ENCODE peak calls at places on chromosomes 7 and 10, in five cellular contexts. C is mesenchymal stem cell; K is suprapubic skin; X is CD4-positive, CD25-positive, alpha-beta regulatory T cell; Q is uterus. D is an unnamed sample.

GRCh38 chr10:117248700-117249465 is 8.0 kb downstream of the SLC18A2 start:
- DNase-seq in Q (no peak), K (no peak), X (no peak), C (no peak), D (no peak)

GRCh38 chr10:112369495-112370423 is 4.2 kb upstream of the ACSL5 start:
- DNase-seq in X (peak; percentile 72), K (no peak), C (no peak), Q (no peak), D (no peak)

GRCh38 chr10:68096913-68097509 is 12.3 kb upstream of the MYPN start:
- DNase-seq in C (peak; percentile 81), X (no peak), K (peak; percentile 68), Q (no peak), D (no peak)

GRCh38 chr10:111281516-111281915 is 204.7 kb downstream of the ADRA2A start:
- DNase-seq in X (no peak), C (peak; percentile 22), Q (no peak), K (no peak), D (no peak)

GRCh38 chr10:128400564-128400963 is 274.3 kb upstream of the MKI67 start:
- DNase-seq in X (no peak), Q (no peak), C (no peak), K (no peak), D (no peak)

GRCh38 chr7:52154382-52154781 is 837.8 kb upstream of the COBL start:
- DNase-seq in X (no peak), Q (no peak), C (no peak), K (no peak), D (no peak)

GRCh38 chr7:140533394-140533872 is 54.1 kb upstream of the MKRN1 start:
- DNase-seq in Q (no peak), K (no peak), C (peak; percentile 23), X (no peak), D (no peak)

GRCh38 chr10:31318382-31318853 is 598 bp upstream of the ZEB1 start:
- DNase-seq in C (peak; percentile 73), X (peak; percentile 78), Q (no peak), K (peak; percentile 78), D (no peak)

GRCh38 chr7:96823274-96823673 is 113.6 kb upstream of the SEM1 start:
- DNase-seq in C (no peak), Q (no peak), K (no peak), X (no peak), D (no peak)

GRCh38 chr10:11687357-11687771 is 54.8 kb upstream of the ECHDC3 start:
- DNase-seq in C (peak; percentile 12), Q (no peak), K (no peak), X (no peak), D (no peak)

GRCh38 chr7:156547884-156548561 is 92.6 kb upstream of the RNF32 start:
- DNase-seq in K (no peak), C (no peak), X (no peak), Q (no peak), D (no peak)

GRCh38 chr7:157830331-157830730 is 493.5 kb downstream of the DNAJB6 start:
- DNase-seq in K (no peak), X (no peak), Q (no peak), C (no peak), D (no peak)

GRCh38 chr10:47231414-47231813 is 68.6 kb upstream of the GDF10 start:
- DNase-seq in X (no peak), C (no peak), K (no peak), Q (no peak), D (no peak)

GRCh38 chr7:90383879-90384278 is 19.4 kb upstream of the CLDN12 start:
- DNase-seq in Q (no peak), X (no peak), K (no peak), C (peak; percentile 43), D (no peak)

GRCh38 chr10:106189254-106189653 is 975.3 kb downstream of the SORCS1 start:
- DNase-seq in K (no peak), C (peak; percentile 2), X (no peak), Q (no peak), D (no peak)

GRCh38 chr7:152602962-152603361 is 73.0 kb downstream of the XRCC2 start:
- DNase-seq in X (no peak), C (no peak), Q (no peak), K (no peak), D (no peak)

GRCh38 chr10:116774728-116775151 is 32.4 kb upstream of the HSPA12A start:
- DNase-seq in Q (no peak), X (no peak), K (peak; percentile 64), C (no peak), D (no peak)

GRCh38 chr10:4351723-4352565 is 474.1 kb upstream of the AKR1E2 start:
- DNase-seq in X (no peak), C (peak; percentile 86), Q (no peak), K (no peak), D (no peak)

GRCh38 chr7:155188821-155189599 is 108.7 kb upstream of the INSIG1 start:
- DNase-seq in K (no peak), X (no peak), Q (no peak), C (peak; percentile 24), D (no peak)

GRCh38 chr10:7161484-7162283 is 249.2 kb downstream of the SFMBT2 start:
- DNase-seq in Q (peak; percentile 34), K (no peak), C (no peak), X (no peak), D (no peak)

GRCh38 chr7:379456-380225 is 89.7 kb downstream of the FOXL3 start:
- DNase-seq in C (peak; percentile 4), Q (peak; percentile 15), K (peak; percentile 64), X (no peak), D (no peak)

GRCh38 chr10:130135676-130136213 is 446 bp upstream of the GLRX3 start:
- DNase-seq in X (no peak), Q (no peak), K (no peak), C (no peak), D (no peak)

GRCh38 chr7:131358636-131359035 is 31.0 kb downstream of the MKLN1 start:
- DNase-seq in X (no peak), C (no peak), K (no peak), Q (no peak), D (no peak)

GRCh38 chr10:33897255-33897893 is 562.9 kb upstream of the NRP1 start:
- DNase-seq in K (no peak), X (no peak), C (no peak), Q (no peak), D (no peak)

GRCh38 chr10:60130130-60130579 is 223.8 kb upstream of the CCDC6 start:
- DNase-seq in Q (no peak), K (no peak), X (no peak), C (no peak), D (no peak)

GRCh38 chr10:124025638-124026336 is 67.6 kb downstream of the CHST15 start:
- DNase-seq in K (no peak), C (peak; percentile 38), Q (no peak), X (no peak), D (no peak)

GRCh38 chr10:71727429-71728217 is 8.0 kb upstream of the C10orf105 start:
- DNase-seq in Q (peak; percentile 68), K (peak; percentile 83), X (peak; percentile 85), C (no peak), D (peak; percentile 89)

GRCh38 chr7:45911311-45911710 is 9.8 kb downstream of the IGFBP3 start:
- DNase-seq in X (no peak), Q (no peak), C (peak; percentile 11), K (no peak), D (no peak)

GRCh38 chr10:119350529-119351001 is 143.2 kb downstream of the GRK5 start:
- DNase-seq in X (no peak), Q (no peak), K (no peak), C (no peak), D (no peak)

GRCh38 chr7:7595451-7595850 is 28.8 kb downstream of the MIOS start:
- DNase-seq in K (no peak), X (peak; percentile 53), Q (no peak), C (peak; percentile 41), D (no peak)

GRCh38 chr10:60123172-60123571 is 216.8 kb upstream of the CCDC6 start:
- DNase-seq in K (no peak), C (peak; percentile 71), Q (no peak), X (no peak), D (no peak)

DNA sequence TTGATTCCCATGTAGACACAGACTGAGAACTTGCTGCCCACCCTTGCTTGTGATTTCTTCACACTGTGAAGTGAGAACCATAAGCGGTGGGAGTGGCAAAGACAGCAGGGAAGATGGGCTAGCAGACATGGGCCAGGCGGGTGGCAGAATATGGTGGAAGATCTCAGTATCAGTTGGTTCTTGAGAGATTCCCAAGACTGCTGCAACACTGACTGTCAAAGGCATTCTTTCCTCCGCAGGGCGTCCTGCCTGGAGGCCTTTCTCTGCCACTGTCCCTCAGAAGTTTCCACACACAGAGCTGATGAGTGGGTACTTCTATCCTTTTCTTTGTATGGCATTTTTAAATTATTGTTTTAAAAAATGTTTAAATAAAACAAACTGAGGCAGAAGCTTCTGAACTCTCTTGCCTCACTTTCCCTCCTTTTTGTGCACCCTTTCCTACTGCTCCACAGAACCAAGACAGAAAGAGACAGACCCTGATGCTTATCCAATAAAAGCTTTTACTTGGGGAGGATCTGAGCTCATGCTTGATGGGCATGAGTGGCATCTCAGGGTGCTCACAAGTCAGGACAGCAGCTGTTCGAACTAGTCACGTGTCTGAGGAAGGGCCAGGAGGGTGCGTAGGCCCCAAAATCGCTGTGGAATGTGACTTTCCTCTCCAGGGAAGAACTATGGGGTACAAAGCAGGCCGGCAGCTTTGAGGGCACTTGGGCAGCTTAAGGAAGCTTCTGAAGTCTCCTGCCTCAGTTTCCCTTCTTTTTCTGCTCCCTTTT is 104.7 kb upstream of the PCGF5 start:
- DNase-seq in Q (no peak), K (no peak), X (no peak), C (no peak), D (no peak)
- H3K4me1 ChIP-seq in Q (no peaks in the 10 kb centered on the region), K (no peaks in the 10 kb centered on the region), X (no peaks in the 10 kb centered on the region), C (peaks cover 2% of the 10 kb centered on the region), D (no peaks in the 10 kb centered on the region)

GRCh38 chr7:80632074-80632473 is 6.4 kb upstream of the CD36 start:
- DNase-seq in K (no peak), X (no peak), Q (no peak), C (no peak), D (no peak)
- H3K4me1 ChIP-seq in K (peaks cover 39% of the 10 kb centered on the region), X (no peaks in the 10 kb centered on the region), Q (no peaks in the 10 kb centered on the region), C (no peaks in the 10 kb centered on the region), D (no peaks in the 10 kb centered on the region)

GRCh38 chr7:42233166-42233565 is 3.8 kb downstream of the GLI3 start:
- DNase-seq in Q (no peak), C (peak; percentile 26), K (no peak), X (no peak), D (no peak)

GRCh38 chr7:42227931-42228591 is 8.9 kb downstream of the GLI3 start:
- DNase-seq in K (peak; percentile 71), X (no peak), C (peak; percentile 72), Q (peak; percentile 56), D (no peak)

GRCh38 chr7:42233939-42234338 is 3.1 kb downstream of the GLI3 start:
- DNase-seq in K (no peak), X (no peak), C (peak; percentile 54), Q (no peak), D (no peak)

GRCh38 chr7:42232275-42232674 is 4.7 kb downstream of the GLI3 start:
- DNase-seq in X (no peak), K (no peak), C (peak; percentile 70), Q (peak; percentile 39), D (no peak)

DNA sequence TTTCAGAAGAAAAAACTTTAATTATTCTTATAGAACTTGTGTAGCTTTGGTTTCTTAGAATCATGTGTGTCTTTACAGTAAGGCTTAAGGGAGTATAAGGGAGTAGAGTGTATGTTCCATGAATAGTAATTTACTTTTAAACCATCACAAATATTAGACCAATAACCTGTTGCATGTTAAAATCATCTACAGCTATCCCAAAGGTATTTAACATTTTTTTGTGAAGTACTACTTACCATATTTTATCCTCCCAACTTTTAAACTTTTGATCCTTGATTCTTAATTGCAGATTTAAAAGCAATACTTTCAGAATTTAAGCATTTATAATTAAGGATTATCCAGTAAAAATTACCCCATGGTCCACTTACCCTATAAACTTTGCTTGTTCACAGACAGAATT is 6.0 kb downstream of the GLI3 start:
- DNase-seq in Q (no peak), K (no peak), C (no peak), X (no peak), D (no peak)
- H3K4me1 ChIP-seq in Q (no peaks in the 10 kb centered on the region), K (peaks cover 85% of the 10 kb centered on the region), C (peaks cover 13% of the 10 kb centered on the region), X (peaks cover 4% of the 10 kb centered on the region), D (no peaks in the 10 kb centered on the region)

GRCh38 chr10:86963341-86963919 is 4.9 kb upstream of the ADIRF start:
- DNase-seq in C (no peak), Q (no peak), X (no peak), K (peak; percentile 50), D (no peak)
- H3K4me1 ChIP-seq in C (peaks cover 31% of the 10 kb centered on the region), Q (peaks cover 22% of the 10 kb centered on the region), X (peaks cover 25% of the 10 kb centered on the region), K (peaks cover 81% of the 10 kb centered on the region), D (peaks cover 26% of the 10 kb centered on the region)

D was measured in CD8-positive, alpha-beta T cell.